ENCODE peak calls at places on chromosomes 13 and 19, in six cellular contexts. R is EL; V is stimulated activated CD4-positive, alpha-beta T cell treated with anti-CD3 and anti-CD28 coated beads, Interleukin-2, amount 100 ng/mL, for 48 hours; J is skeletal muscle cell; L is fibroblast of lung; Y is naive thymus-derived CD4-positive, alpha-beta T cell. E is an unnamed sample.

GRCh38 chr13:46796129-46796514 is 839 bp downstream of the ESD start:
- DNase-seq in R (no peak), V (no peak), J (no peak), L (no peak), Y (no peak), E (no peak)

GRCh38 chr19:39470724-39471339 is 9.8 kb upstream of the TIMM50 start:
- DNase-seq in R (no peak), V (no peak), J (no peak), L (peak; percentile 16), Y (no peak), E (no peak)

GRCh38 chr19:43779820-43780219 is 953 bp downstream of the KCNN4 start:
- DNase-seq in R (no peak), V (no peak), J (no peak), L (no peak), Y (no peak), E (no peak)

GRCh38 chr13:47858678-47859050 is 142.4 kb downstream of the SUCLA2 start:
- DNase-seq in R (peak; percentile 66), V (no peak), J (peak; percentile 84), L (peak; percentile 72), Y (no peak), E (no peak)

GRCh38 chr13:85729296-85729695 is 69.9 kb downstream of the SLITRK6 start:
- DNase-seq in R (peak; percentile 23), V (no peak), J (no peak), L (peak; percentile 64), Y (no peak), E (no peak)

GRCh38 chr19:38386968-38387549 is 775 bp downstream of the GGN start:
- DNase-seq in R (no peak), V (no peak), J (no peak), L (no peak), Y (no peak), E (no peak)

GRCh38 chr19:12065100-12065538 is 588 bp downstream of the ZNF844 start:
- DNase-seq in R (peak; percentile 52), V (no peak), J (no peak), L (peak; percentile 61), Y (no peak), E (peak; percentile 22)

GRCh38 chr13:113672002-113672651 is 5.1 kb downstream of the GRK1 start:
- DNase-seq in R (no peak), V (no peak), J (no peak), L (no peak), Y (no peak), E (no peak)

GRCh38 chr13:111216166-111216960 is 101.3 kb downstream of the ARHGEF7 start:
- DNase-seq in R (peak; percentile 31), V (peak; percentile 12), J (no peak), L (peak; percentile 46), Y (peak; percentile 30), E (no peak)